ENCODE peak calls at places on chromosomes 6 and 20, in six cellular contexts. P is brain microvascular endothelial cell, Z is OCI-LY7, E is ovary, S is choroid plexus epithelial cell, K is esophagus squamous epithelium. B is an unnamed sample.

GRCh38 chr20:53795170-53795569 is 201.5 kb upstream of the ZNF217 start:
- DNase-seq in Z (no peak), S (peak), P (peak), E (no peak), K (no peak), B (no peak)

GRCh38 chr20:37763105-37763504 is 69.3 kb downstream of the CTNNBL1 start:
- DNase-seq in E (no peak), Z (no peak), K (no peak), P (no peak), S (no peak), B (no peak)

GRCh38 chr6:150046943-150047342 is 21.6 kb upstream of the RAET1L start:
- DNase-seq in Z (no peak), K (no peak), P (no peak), E (no peak), S (no peak), B (no peak)

GRCh38 chr6:44826277-44826676 is 438.8 kb downstream of the CDC5L start:
- DNase-seq in P (no peak), Z (no peak), E (no peak), K (no peak), S (no peak), B (no peak)

GRCh38 chr20:60138263-60139127 is 180.3 kb downstream of the CDH26 start:
- DNase-seq in P (peak), Z (peak), E (peak), K (no peak), S (peak), B (peak)

GRCh38 chr6:134424795-134425163 is 106.9 kb upstream of the SGK1 start:
- DNase-seq in S (no peak), P (no peak), Z (no peak), E (no peak), K (no peak), B (no peak)

GRCh38 chr20:46400253-46400652 is 6.2 kb downstream of the ELMO2 start:
- DNase-seq in K (no peak), Z (no peak), E (no peak), P (peak), S (peak), B (no peak)

GRCh38 chr6:162389353-162390085 is 338.0 kb downstream of the PRKN start:
- DNase-seq in K (no peak), S (no peak), E (no peak), P (no peak), Z (no peak), B (no peak)

GRCh38 chr20:7853493-7853892 is 86.8 kb downstream of the HAO1 start:
- DNase-seq in S (no peak), P (no peak), K (no peak), E (no peak), Z (no peak), B (no peak)

GRCh38 chr6:34143884-34144580 is 1.9 kb downstream of the GRM4 start:
- DNase-seq in S (no peak), K (no peak), Z (peak), E (peak), P (no peak), B (no peak)

GRCh38 chr6:127590344-127590743 is 13.4 kb downstream of the C6orf58 start:
- DNase-seq in K (no peak), P (no peak), Z (no peak), S (no peak), E (no peak), B (no peak)

GRCh38 chr6:16850332-16851022 is 89.2 kb upstream of the ATXN1 start:
- DNase-seq in K (no peak), E (no peak), Z (no peak), S (no peak), P (no peak), B (no peak)

GRCh38 chr6:107554918-107555317 is 65.0 kb downstream of the SOBP start:
- DNase-seq in Z (no peak), S (no peak), E (no peak), K (no peak), P (no peak), B (no peak)

GRCh38 chr6:79261666-79262065 is 27.2 kb upstream of the HMGN3 start:
- DNase-seq in E (no peak), P (no peak), K (no peak), S (no peak), Z (no peak), B (no peak)

GRCh38 chr20:24650091-24650490 is 180.7 kb downstream of the SYNDIG1 start:
- DNase-seq in S (no peak), P (no peak), K (no peak), E (no peak), Z (no peak), B (no peak)

GRCh38 chr6:86192123-86192522 is 549.4 kb upstream of the SYNCRIP start:
- DNase-seq in K (no peak), P (peak), S (peak), Z (peak), E (no peak), B (no peak)

GRCh38 chr20:32709528-32710121 is 33.6 kb downstream of the COMMD7 start:
- DNase-seq in Z (no peak), P (no peak), E (peak), K (no peak), S (peak), B (no peak)

GRCh38 chr20:36573798-36574277 is 441 bp downstream of the TGIF2 start:
- DNase-seq in K (no peak), P (no peak), Z (peak), S (no peak), E (no peak), B (peak)

GRCh38 chr6:167093406-167093921 is 29.4 kb upstream of the CCR6 start:
- DNase-seq in E (no peak), Z (no peak), K (no peak), P (no peak), S (no peak), B (peak)

GRCh38 chr20:13771853-13772453 is 12.8 kb downstream of the ESF1 start:
- DNase-seq in Z (peak), S (peak), P (no peak), E (no peak), K (no peak), B (no peak)

GRCh38 chr6:49713346-49713745 is at the start of gene CRISP2:
- DNase-seq in S (no peak), E (no peak), K (no peak), P (no peak), Z (no peak), B (no peak)

GRCh38 chr20:10618611-10619245 is 55.1 kb downstream of the JAG1 start:
- DNase-seq in Z (no peak), E (no peak), P (no peak), S (no peak), K (no peak), B (no peak)

GRCh38 chr20:35269055-35269781 is 8.7 kb downstream of the MMP24OS start:
- DNase-seq in E (peak), S (peak), P (peak), Z (peak), K (no peak), B (no peak)

GRCh38 chr20:38674178-38675133 is 49.8 kb upstream of the SLC32A1 start:
- DNase-seq in S (peak), E (peak), K (no peak), P (peak), Z (peak), B (peak)

GRCh38 chr20:17594443-17594842 is 24.6 kb downstream of the DSTN start:
- DNase-seq in Z (no peak), E (no peak), K (no peak), P (peak), S (peak), B (no peak)

DNA sequence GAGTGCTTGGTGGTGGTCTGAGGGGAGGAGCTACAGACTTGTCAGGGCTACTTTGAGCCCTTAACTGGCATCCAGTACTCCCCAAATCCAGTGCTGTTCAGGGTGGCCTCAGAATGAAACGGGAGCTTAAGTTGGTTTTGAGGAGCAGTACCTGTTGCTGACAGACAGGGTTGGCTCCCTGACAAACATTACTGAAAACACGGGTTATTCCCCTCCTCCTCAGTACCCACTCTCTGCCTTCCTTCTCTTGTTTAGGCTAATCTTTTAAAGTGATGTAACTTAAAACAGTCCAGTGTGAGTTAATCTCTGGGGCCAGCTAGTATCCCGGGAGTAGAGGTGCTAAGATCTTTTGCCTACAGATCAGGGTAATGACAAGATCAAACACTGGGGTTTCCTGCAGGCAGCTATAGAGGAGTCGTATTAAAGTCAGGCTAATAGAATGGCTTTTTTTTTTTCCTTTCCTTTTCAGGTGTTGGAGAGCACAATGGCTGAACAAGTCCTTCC is 3.7 kb downstream of the TNFAIP3 start:
- DNase-seq in Z (peak), K (no peak), S (no peak), E (no peak), P (no peak), B (peak)
- TF ChIP-seq CTCF in Z (peak), K (peak), S (peak), E (no peak), P (peak), B (peak)

GRCh38 chr6:32662099-32662498 is 4.4 kb downstream of the HLA-DQB1 start:
- DNase-seq in Z (no peak), P (no peak), S (no peak), K (no peak), E (no peak), B (no peak)

GRCh38 chr6:32664354-32664753 is 2.1 kb downstream of the HLA-DQB1 start:
- DNase-seq in K (no peak), S (no peak), E (no peak), P (no peak), Z (no peak), B (peak)

GRCh38 chr6:32662836-32663235 is 3.6 kb downstream of the HLA-DQB1 start:
- DNase-seq in S (no peak), P (no peak), Z (no peak), K (no peak), E (no peak), B (no peak)

GRCh38 chr6:32658268-32658897 is 8.1 kb downstream of the HLA-DQB1 start:
- DNase-seq in Z (no peak), P (no peak), K (no peak), E (no peak), S (no peak), B (no peak)

GRCh38 chr6:32659856-32660595 is 6.4 kb downstream of the HLA-DQB1 start:
- DNase-seq in K (no peak), E (no peak), P (no peak), Z (peak), S (no peak), B (no peak)
- H3K4me3 ChIP-seq in K (no peak), E (no peak), P (no peak), Z (peak), S (no peak), B (no peak)

DNA sequence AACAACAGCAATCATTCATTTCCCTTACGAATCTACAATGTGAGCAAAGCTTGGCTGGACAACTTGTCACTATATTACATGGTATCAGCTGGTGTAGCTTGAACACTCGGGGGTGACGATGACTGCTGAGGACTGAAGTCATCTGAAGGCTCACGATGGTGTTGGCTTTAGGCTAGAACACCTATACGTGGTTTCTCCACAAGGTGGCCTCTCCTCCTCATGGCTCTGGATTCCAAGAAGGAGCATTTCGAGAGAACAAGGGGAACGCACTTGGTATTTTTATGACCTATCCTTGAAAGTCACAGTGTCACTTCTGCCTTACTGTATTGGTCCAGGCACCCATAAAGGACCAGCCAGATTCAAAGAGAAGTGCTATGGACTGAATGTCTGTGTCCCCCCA is 37.5 kb upstream of the ADGRF1 start:
- DNase-seq in E (no peak), P (no peak), Z (no peak), S (no peak), K (no peak), B (no peak)
- TF ChIP-seq CTCF in E (no peak), P (peak), Z (peak), S (peak), K (no peak), B (no peak)

GRCh38 chr6:28176373-28176772 is 34.7 kb downstream of the ZKSCAN8 start:
- DNase-seq in Z (no peak), E (no peak), P (no peak), S (no peak), K (no peak), B (no peak)

GRCh38 chr6:28167926-28168325 is 26.2 kb downstream of the ZKSCAN8 start:
- DNase-seq in Z (no peak), E (no peak), S (no peak), P (no peak), K (no peak), B (no peak)

GRCh38 chr6:28171271-28171670 is 29.6 kb downstream of the ZKSCAN8 start:
- DNase-seq in E (no peak), S (no peak), K (no peak), P (no peak), Z (no peak), B (no peak)

GRCh38 chr6:28167068-28167467 is 25.4 kb downstream of the ZKSCAN8 start:
- DNase-seq in Z (no peak), P (peak), E (no peak), K (no peak), S (peak), B (no peak)

GRCh38 chr6:28172006-28172405 is 30.3 kb downstream of the ZKSCAN8 start:
- DNase-seq in K (no peak), Z (no peak), E (no peak), P (no peak), S (no peak), B (no peak)
- H3K4me3 ChIP-seq in K (no peak), Z (no peak), E (no peak), P (no peak), S (no peak), B (no peak)

B was measured in GM06990.